ENCODE peak calls at places on chromosomes 6 and 20, in six cellular contexts. W is activated T-cell treated with anti-CD3 and anti-CD28 coated beads for 1 hour; E is CD8-positive, alpha-beta memory T cell; S is dorsolateral prefrontal cortex; C is islet precursor cell; M is NCI-H345. L is an unnamed sample.

GRCh38 chr6:29627762-29628418 is 5.1 kb downstream of the GABBR1 start:
- DNase-seq in E (peak; percentile 65), C (peak; percentile 93), S (peak; percentile 84), M (peak; percentile 53), W (peak; percentile 27), L (peak; percentile 68)

GRCh38 chr20:44491635-44492395 is 16.1 kb downstream of the TTPAL start:
- DNase-seq in S (no peak), C (no peak), E (no peak), M (no peak), W (no peak), L (no peak)

GRCh38 chr20:37669773-37670236 is 24.0 kb upstream of the CTNNBL1 start:
- DNase-seq in C (no peak), W (no peak), E (no peak), S (no peak), M (no peak), L (peak; percentile 26)

GRCh38 chr6:113856011-113856551 is 1.1 kb upstream of the MARCKS start:
- DNase-seq in C (peak; percentile 67), M (peak; percentile 74), E (no peak), S (no peak), W (no peak), L (peak; percentile 82)

GRCh38 chr6:100322886-100323285 is 141.8 kb downstream of the SIM1 start:
- DNase-seq in W (no peak), S (no peak), C (no peak), E (no peak), M (no peak), L (no peak)

GRCh38 chr6:25481267-25481666 is 170.7 kb upstream of the SCGN start:
- DNase-seq in W (no peak), E (no peak), M (no peak), C (no peak), S (no peak), L (no peak)

GRCh38 chr6:120395330-120395729 is 939.0 kb downstream of the TBC1D32 start:
- DNase-seq in E (no peak), M (no peak), W (no peak), S (no peak), C (no peak), L (no peak)

GRCh38 chr20:19758888-19759331 is 852 bp downstream of the RIN2 start:
- DNase-seq in M (peak; percentile 17), E (no peak), C (peak; percentile 88), S (peak; percentile 69), W (no peak), L (no peak)

GRCh38 chr20:53609501-53610445 is 16.1 kb upstream of the ZNF217 start:
- DNase-seq in C (peak; percentile 61), W (peak; percentile 72), E (peak; percentile 43), M (peak; percentile 50), S (no peak), L (no peak)

GRCh38 chr20:20410678-20411077 is 42.8 kb downstream of the INSM1 start:
- DNase-seq in M (peak; percentile 93), W (no peak), S (peak; percentile 75), E (no peak), C (peak; percentile 66), L (peak; percentile 93)

GRCh38 chr6:68049562-68049961 is 585.5 kb upstream of the ADGRB3 start:
- DNase-seq in C (no peak), W (no peak), S (no peak), E (no peak), M (no peak), L (no peak)

L was measured in G401.